ENCODE peak calls at places on chromosomes 13 and 19, in ten cellular contexts. Y is kidney; V is smooth muscle cell of the brain vasculature; Q is C1 segment of cervical spinal cord; H is germinal center; C is fibroblast of mammary gland; S is T-helper 9 cell; P is stimulated activated CD4-positive, alpha-beta T cell treated with anti-CD3 and anti-CD28 coated beads, Interleukin-4, amount 100 ng/mL, for 1 hour; Z is effector CD4-positive, alpha-beta T cell; U is activated CD4-positive, alpha-beta T cell treated with anti-CD3 and anti-CD28 coated beads, Interleukin-2, amount 50 U/mL, for 1 hour. M is an unnamed sample.
A peak's percentile ranks its signal among the peaks of the same experiment; 100 is the strongest.

GRCh38 chr19:8585894-8586750 is 8.9 kb upstream of the MYO1F start:
- DNase-seq in Y (no peak), V (no peak), Q (no peak), H (peak; percentile 51), C (no peak), S (peak; percentile 70), P (peak; percentile 60), Z (peak; percentile 48), U (peak; percentile 61), M (no peak)

GRCh38 chr13:33453911-33454310 is 168.4 kb upstream of the STARD13 start:
- DNase-seq in Y (no peak), V (no peak), Q (no peak), H (no peak), C (peak; percentile 58), S (no peak), P (no peak), Z (no peak), U (no peak), M (no peak)

GRCh38 chr13:84296386-84296785 is 414.1 kb upstream of the SLITRK1 start:
- DNase-seq in Y (no peak), V (no peak), Q (no peak), H (no peak), C (no peak), S (no peak), P (no peak), Z (no peak), U (no peak), M (no peak)

GRCh38 chr13:47175172-47175806 is 278.4 kb upstream of the HTR2A start:
- DNase-seq in Y (no peak), V (no peak), Q (no peak), H (no peak), C (peak; percentile 96), S (no peak), P (no peak), Z (no peak), U (no peak), M (no peak)

GRCh38 chr13:74204606-74205312 is 70.6 kb upstream of the KLF12 start:
- DNase-seq in Y (no peak), V (no peak), Q (no peak), H (no peak), C (peak; percentile 32), S (no peak), P (no peak), Z (no peak), U (no peak), M (no peak)

GRCh38 chr19:4513248-4513647 is 5.0 kb downstream of the PLIN4 start:
- DNase-seq in Y (no peak), V (no peak), Q (no peak), H (no peak), C (no peak), S (no peak), P (no peak), Z (no peak), U (no peak), M (no peak)

GRCh38 chr13:111161601-111162600 is 46.8 kb downstream of the ARHGEF7 start:
- DNase-seq in Y (no peak), V (no peak), Q (no peak), H (no peak), C (no peak), S (no peak), P (no peak), Z (no peak), U (no peak), M (no peak)

GRCh38 chr19:5803752-5804515 is 933 bp upstream of the NRTN start:
- DNase-seq in Y (peak; percentile 95), V (peak; percentile 56), Q (peak; percentile 24), H (peak; percentile 96), C (peak; percentile 78), S (peak; percentile 94), P (peak; percentile 95), Z (peak; percentile 87), U (peak; percentile 93), M (peak; percentile 95)

GRCh38 chr13:76319921-76320320 is 566.3 kb downstream of the KCTD12 start:
- DNase-seq in Y (no peak), V (no peak), Q (no peak), H (no peak), C (no peak), S (no peak), P (no peak), Z (no peak), U (no peak), M (no peak)

GRCh38 chr19:6118043-6118442 is 7.7 kb upstream of the RFX2 start:
- DNase-seq in Y (no peak), V (no peak), Q (no peak), H (no peak), C (no peak), S (no peak), P (no peak), Z (no peak), U (no peak), M (no peak)

GRCh38 chr13:110447058-110447511 is 114.4 kb downstream of the RAB20 start:
- DNase-seq in Y (peak; percentile 15), V (no peak), Q (no peak), H (no peak), C (peak; percentile 95), S (no peak), P (no peak), Z (no peak), U (no peak), M (no peak)

GRCh38 chr13:75788494-75788991 is 152.4 kb downstream of the LMO7 start:
- DNase-seq in Y (no peak), V (no peak), Q (no peak), H (no peak), C (peak; percentile 96), S (no peak), P (no peak), Z (no peak), U (no peak), M (peak; percentile 8)

GRCh38 chr13:113947321-113948033 is 26.4 kb downstream of the C13orf46 start:
- DNase-seq in Y (peak; percentile 65), V (no peak), Q (no peak), H (no peak), C (peak; percentile 74), S (no peak), P (no peak), Z (no peak), U (no peak), M (no peak)

GRCh38 chr13:35978607-35979316 is 152.4 kb downstream of the DCLK1 start:
- DNase-seq in Y (no peak), V (peak; percentile 66), Q (no peak), H (peak; percentile 16), C (peak; percentile 84), S (no peak), P (no peak), Z (no peak), U (no peak), M (peak; percentile 50)

GRCh38 chr19:51158474-51159129 is 16.5 kb downstream of the SIGLEC7 start:
- DNase-seq in Y (no peak), V (no peak), Q (no peak), H (peak; percentile 42), C (peak; percentile 40), S (peak; percentile 67), P (peak; percentile 79), Z (peak; percentile 60), U (peak; percentile 69), M (peak; percentile 27)

GRCh38 chr19:23525265-23525862 is 130.1 kb upstream of the ZNF91 start:
- DNase-seq in Y (no peak), V (no peak), Q (no peak), H (no peak), C (no peak), S (no peak), P (no peak), Z (no peak), U (no peak), M (no peak)

GRCh38 chr13:80341771-80342271 is 895 bp upstream of the SPRY2 start:
- DNase-seq in Y (no peak), V (no peak), Q (peak; percentile 54), H (no peak), C (peak; percentile 48), S (no peak), P (no peak), Z (no peak), U (no peak), M (no peak)

GRCh38 chr13:99971576-99972189 is at the start of gene ZIC5:
- DNase-seq in Y (no peak), V (no peak), Q (no peak), H (no peak), C (no peak), S (no peak), P (no peak), Z (no peak), U (no peak), M (no peak)

GRCh38 chr13:34863360-34864135 is 78.5 kb upstream of the NBEA start:
- DNase-seq in Y (no peak), V (no peak), Q (no peak), H (no peak), C (peak; percentile 90), S (no peak), P (no peak), Z (no peak), U (no peak), M (no peak)

GRCh38 chr19:38910488-38910887 is 1.5 kb downstream of the CCER2 start:
- DNase-seq in Y (no peak), V (no peak), Q (no peak), H (no peak), C (no peak), S (no peak), P (no peak), Z (no peak), U (no peak), M (no peak)

GRCh38 chr13:29753593-29754485 is 96.6 kb downstream of the UBL3 start:
- DNase-seq in Y (no peak), V (no peak), Q (no peak), H (no peak), C (peak; percentile 14), S (no peak), P (no peak), Z (no peak), U (no peak), M (no peak)

GRCh38 chr13:95207769-95208366 is 93.4 kb downstream of the ABCC4 start:
- DNase-seq in Y (no peak), V (no peak), Q (no peak), H (peak; percentile 47), C (no peak), S (no peak), P (no peak), Z (no peak), U (no peak), M (no peak)

GRCh38 chr13:30319703-30320102 is 12.4 kb upstream of the KATNAL1 start:
- DNase-seq in Y (no peak), V (no peak), Q (no peak), H (no peak), C (no peak), S (no peak), P (no peak), Z (no peak), U (no peak), M (no peak)

GRCh38 chr19:34431681-34432402 is 3.7 kb downstream of the UBA2 start:
- DNase-seq in Y (no peak), V (no peak), Q (no peak), H (no peak), C (no peak), S (no peak), P (no peak), Z (no peak), U (no peak), M (no peak)

GRCh38 chr19:36236946-36237310 is 22.0 kb downstream of the ZNF146 start:
- DNase-seq in Y (no peak), V (no peak), Q (no peak), H (no peak), C (no peak), S (no peak), P (no peak), Z (no peak), U (no peak), M (no peak)

GRCh38 chr19:18057557-18057956 is 29.2 kb downstream of the IL12RB1 start:
- DNase-seq in Y (no peak), V (no peak), Q (peak; percentile 24), H (no peak), C (peak; percentile 24), S (no peak), P (no peak), Z (no peak), U (no peak), M (no peak)

GRCh38 chr19:16025108-16026101 is 50.9 kb upstream of the TPM4 start:
- DNase-seq in Y (no peak), V (no peak), Q (no peak), H (no peak), C (peak; percentile 86), S (no peak), P (no peak), Z (no peak), U (no peak), M (no peak)

GRCh38 chr13:41267106-41267505 is 3.7 kb upstream of the MTRF1 start:
- DNase-seq in Y (no peak), V (no peak), Q (no peak), H (no peak), C (no peak), S (no peak), P (no peak), Z (no peak), U (no peak), M (no peak)

M was measured in NCI-H446.